ENCODE peak calls at places on chromosome 21, in ten cellular contexts. T, G, R, H, A, M, V, P, Q and Y are unnamed samples.

GRCh38 chr21:44921928-44922327 is 1.2 kb upstream of the ITGB2 start:
- DNase-seq in T (no peak), G (no peak), R (no peak), H (no peak), A (no peak), M (no peak), V (no peak), P (no peak), Q (no peak), Y (no peak)

GRCh38 chr21:17195965-17196364 is 316.9 kb upstream of the CXADR start:
- DNase-seq in T (no peak), G (no peak), R (no peak), H (no peak), A (no peak), M (no peak), V (no peak), P (no peak), Q (no peak), Y (no peak)

GRCh38 chr21:42474982-42475381 is 21.0 kb downstream of the RSPH1 start:
- DNase-seq in T (peak; percentile 6), G (no peak), R (no peak), H (no peak), A (no peak), M (no peak), V (no peak), P (no peak), Q (no peak), Y (no peak)

GRCh38 chr21:15210235-15210678 is 145.5 kb upstream of the NRIP1 start:
- DNase-seq in T (peak; percentile 39), G (no peak), R (peak; percentile 84), H (peak; percentile 51), A (peak; percentile 82), M (no peak), V (no peak), P (no peak), Q (peak; percentile 57), Y (no peak)

GRCh38 chr21:45972716-45973474 is 8.7 kb upstream of the COL6A1 start:
- DNase-seq in T (peak; percentile 52), G (no peak), R (peak; percentile 75), H (peak; percentile 91), A (peak; percentile 95), M (no peak), V (no peak), P (no peak), Q (peak; percentile 69), Y (no peak)

GRCh38 chr21:28943631-28944030 is 49.0 kb downstream of the LTN1 start:
- DNase-seq in T (no peak), G (no peak), R (no peak), H (no peak), A (no peak), M (no peak), V (no peak), P (no peak), Q (no peak), Y (no peak)

GRCh38 chr21:42654179-42654912 is 925 bp downstream of the PDE9A start:
- DNase-seq in T (no peak), G (no peak), R (no peak), H (no peak), A (no peak), M (no peak), V (peak; percentile 26), P (no peak), Q (no peak), Y (peak; percentile 30)

GRCh38 chr21:18369115-18369514 is 34.5 kb downstream of the TMPRSS15 start:
- DNase-seq in T (no peak), G (no peak), R (no peak), H (no peak), A (peak; percentile 5), M (no peak), V (no peak), P (peak; percentile 30), Q (no peak), Y (no peak)

GRCh38 chr21:44402323-44403105 is 49.1 kb downstream of the TRPM2 start:
- DNase-seq in T (no peak), G (no peak), R (no peak), H (no peak), A (no peak), M (no peak), V (no peak), P (no peak), Q (peak; percentile 29), Y (no peak)

GRCh38 chr21:23016617-23017016 is 2018.4 kb downstream of the NCAM2 start:
- DNase-seq in T (no peak), G (no peak), R (no peak), H (no peak), A (no peak), M (no peak), V (no peak), P (peak; percentile 47), Q (no peak), Y (no peak)

GRCh38 chr21:45404726-45405270 is at the start of gene COL18A1:
- DNase-seq in T (peak; percentile 29), G (no peak), R (no peak), H (peak; percentile 78), A (peak; percentile 56), M (no peak), V (peak; percentile 14), P (no peak), Q (peak; percentile 56), Y (peak; percentile 15)

GRCh38 chr21:45862544-45863207 is 118.9 kb upstream of the COL6A1 start:
- DNase-seq in T (no peak), G (no peak), R (no peak), H (no peak), A (no peak), M (no peak), V (no peak), P (no peak), Q (no peak), Y (no peak)

GRCh38 chr21:42242611-42243010 is 23.7 kb downstream of the ABCG1 start:
- DNase-seq in T (no peak), G (no peak), R (no peak), H (no peak), A (no peak), M (no peak), V (no peak), P (no peak), Q (no peak), Y (no peak)

GRCh38 chr21:46334351-46335140 is 10.6 kb downstream of the PCNT start:
- DNase-seq in T (no peak), G (no peak), R (no peak), H (no peak), A (no peak), M (no peak), V (no peak), P (no peak), Q (no peak), Y (no peak)

GRCh38 chr21:42113926-42114409 is 42.9 kb downstream of the UMODL1 start:
- DNase-seq in T (no peak), G (no peak), R (peak; percentile 44), H (no peak), A (no peak), M (no peak), V (no peak), P (no peak), Q (no peak), Y (no peak)

GRCh38 chr21:34029724-34030528 is 43.5 kb upstream of the MRPS6 start:
- DNase-seq in T (peak; percentile 36), G (peak; percentile 84), R (peak; percentile 22), H (no peak), A (peak; percentile 89), M (peak; percentile 2), V (peak; percentile 18), P (peak; percentile 68), Q (no peak), Y (peak; percentile 83)
- H3K4me3 ChIP-seq in T (no peak overlapping the region), G (no peak overlapping the region), R (no peak overlapping the region), H (peak overlapping the region; percentile 27), A (peak overlapping the region; percentile 12), M (no peak overlapping the region), V (no peak overlapping the region), P (no peak overlapping the region), Q (no peak overlapping the region), Y (peak overlapping the region; percentile 29)

DNA sequence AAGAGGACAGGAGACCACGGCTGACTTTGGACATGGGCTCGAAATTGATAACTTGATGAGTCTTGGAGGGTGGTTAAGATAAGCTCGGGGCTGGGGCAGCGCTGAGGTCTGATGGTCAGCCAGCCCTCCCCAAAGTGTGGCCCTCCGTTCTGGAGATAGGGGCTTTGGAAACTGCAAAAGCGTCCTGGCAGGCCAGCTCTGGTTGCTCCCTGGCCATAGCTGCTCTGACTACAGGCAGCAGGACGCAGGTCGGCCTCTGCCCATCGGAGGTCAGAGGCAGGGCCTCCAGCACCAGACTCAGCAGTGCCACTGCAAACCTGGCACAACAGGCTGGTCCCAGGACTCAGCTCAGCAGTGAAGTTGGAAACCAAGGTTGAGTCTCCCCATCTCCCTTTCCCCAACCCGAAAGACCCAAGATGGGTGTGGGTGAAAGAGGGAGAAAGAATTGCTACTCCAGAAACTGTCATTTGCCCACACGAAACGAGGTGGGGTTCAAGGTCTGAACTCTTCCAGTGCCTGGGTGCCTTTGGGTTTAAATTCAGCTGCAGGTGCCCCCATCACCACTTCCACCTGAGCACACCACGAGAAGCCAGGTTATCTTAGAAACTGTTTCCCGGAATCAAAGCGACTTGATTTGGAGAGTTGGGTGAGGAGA is 4.8 kb downstream of the SIM2 start:
- DNase-seq in T (no peak), G (no peak), R (no peak), H (no peak), A (no peak), M (no peak), V (no peak), P (no peak), Q (no peak), Y (no peak)
- H3K4me1 ChIP-seq in T (peaks cover 53% of the 10 kb centered on the region), G (peaks cover 8% of the 10 kb centered on the region), R (peaks cover 37% of the 10 kb centered on the region), H (peaks cover 76% of the 10 kb centered on the region), A (no peaks in the 10 kb centered on the region), M (peaks cover 29% of the 10 kb centered on the region), V (peaks cover 70% of the 10 kb centered on the region), P (peaks cover 48% of the 10 kb centered on the region), Q (peaks cover 10% of the 10 kb centered on the region), Y (peaks cover 9% of the 10 kb centered on the region)

DNA sequence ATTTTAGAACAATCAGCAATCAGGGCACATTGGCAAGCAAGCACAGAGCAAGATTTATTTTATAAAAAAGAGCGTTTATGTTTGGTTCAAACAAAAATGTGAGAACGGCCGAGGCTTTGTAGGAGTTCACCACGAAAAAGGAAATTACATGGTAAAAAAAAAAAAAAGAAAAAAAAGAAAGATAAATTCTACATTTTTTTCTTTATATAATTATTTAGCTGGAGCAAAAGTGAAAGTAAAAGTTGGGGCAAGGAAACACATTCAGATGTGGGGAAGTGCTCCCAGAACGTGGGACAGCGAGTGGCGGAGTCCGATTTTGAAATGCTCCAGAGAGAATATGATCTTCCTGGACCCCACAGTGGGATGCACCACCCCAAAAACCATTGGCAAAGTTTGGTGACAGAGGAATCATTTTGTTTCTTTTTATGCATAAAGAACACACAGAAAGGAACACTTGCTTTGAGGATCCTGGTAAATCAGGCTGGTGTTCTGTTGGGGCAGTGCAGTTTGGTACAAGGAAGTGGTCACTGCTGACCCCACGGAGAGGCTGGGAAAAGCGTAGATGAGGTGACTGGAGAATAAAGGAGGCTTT is 16.3 kb upstream of the ATP5PO start:
- DNase-seq in T (no peak), G (no peak), R (no peak), H (no peak), A (peak; percentile 58), M (no peak), V (peak; percentile 34), P (no peak), Q (no peak), Y (no peak)
- H3K4me3 ChIP-seq in T (peak overlapping the region; percentile 22), G (no peak overlapping the region), R (peak overlapping the region; percentile 35), H (peak overlapping the region; percentile 62), A (peak overlapping the region; percentile 68), M (peak overlapping the region; percentile 83), V (peak overlapping the region; percentile 85), P (peak overlapping the region; percentile 64), Q (peak overlapping the region; percentile 35), Y (peak overlapping the region; percentile 99)

DNA sequence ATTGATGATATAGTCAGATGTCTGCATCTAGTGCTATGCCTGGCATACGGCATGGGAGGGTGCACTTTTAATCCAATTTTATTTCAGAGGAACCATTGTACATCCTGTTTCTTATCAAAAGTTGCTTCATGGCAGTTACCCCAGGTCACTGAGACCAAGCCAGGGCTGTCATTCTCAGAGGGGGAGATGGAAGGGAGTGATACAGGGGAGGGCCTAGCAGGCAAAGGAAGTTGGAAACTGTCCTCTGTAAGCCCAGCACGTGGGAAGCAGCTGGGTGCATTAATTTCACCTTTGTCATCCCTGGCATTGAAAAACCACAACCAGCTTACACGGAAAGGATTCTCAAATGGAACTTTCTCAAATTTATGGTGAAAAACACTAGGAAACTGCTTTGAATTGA is 458.7 kb upstream of the ADAMTS5 start:
- DNase-seq in T (no peak), G (no peak), R (no peak), H (no peak), A (peak; percentile 68), M (no peak), V (no peak), P (no peak), Q (no peak), Y (no peak)
- H3K4me1 ChIP-seq in T (peaks cover 4% of the 10 kb centered on the region), G (no peaks in the 10 kb centered on the region), R (peaks cover 11% of the 10 kb centered on the region), H (peaks cover 56% of the 10 kb centered on the region), A (peaks cover 24% of the 10 kb centered on the region), M (no peaks in the 10 kb centered on the region), V (no peaks in the 10 kb centered on the region), P (peaks cover 4% of the 10 kb centered on the region), Q (no peaks in the 10 kb centered on the region), Y (no peaks in the 10 kb centered on the region)